ENCODE peak calls at places on chromosomes 11 and 22, in nine cellular contexts. M is heart right ventricle, U is fibroblast of villous mesenchyme, O is AG04450, S is brain microvascular endothelial cell, Q is bronchial epithelial cell, G is fibroblast of the aortic adventitia, B is H1, D is hepatocyte. C is an unnamed sample.

GRCh38 chr22:20807315-20807752 is 33.4 kb downstream of the SERPIND1 start:
- DNase-seq in O (peak; percentile 89), D (peak; percentile 49), M (no peak), G (peak; percentile 84), S (peak; percentile 81), Q (peak; percentile 80), U (peak; percentile 93), B (no peak), C (peak; percentile 85)

GRCh38 chr11:126113515-126113957 is 50.9 kb upstream of the CDON start:
- DNase-seq in B (no peak), O (peak; percentile 76), Q (peak; percentile 93), M (peak; percentile 79), G (peak; percentile 99), U (peak; percentile 95), S (peak; percentile 80), D (peak; percentile 94), C (peak; percentile 94)

GRCh38 chr11:127074151-127074761 is 73.7 kb upstream of the KIRREL3 start:
- DNase-seq in M (no peak), Q (peak; percentile 3), U (peak; percentile 22), O (peak; percentile 26), B (no peak), D (peak; percentile 70), S (peak; percentile 9), G (peak; percentile 19), C (peak; percentile 40)

GRCh38 chr11:47186076-47186936 is at the start of gene PACSIN3:
- DNase-seq in G (no peak), S (peak; percentile 15), O (no peak), D (peak; percentile 82), B (peak; percentile 81), U (peak; percentile 52), Q (no peak), M (peak; percentile 71), C (peak; percentile 35)

GRCh38 chr22:36659762-36660509 is 43.6 kb downstream of the CACNG2 start:
- DNase-seq in U (peak; percentile 85), D (peak; percentile 77), S (peak; percentile 82), Q (peak; percentile 88), M (peak; percentile 86), G (peak; percentile 86), B (no peak), O (peak; percentile 63), C (peak; percentile 88)

GRCh38 chr11:12756101-12756500 is 81.9 kb downstream of the TEAD1 start:
- DNase-seq in G (no peak), S (no peak), B (no peak), U (no peak), Q (no peak), O (no peak), D (no peak), M (no peak), C (no peak)

GRCh38 chr11:100824041-100824440 is 137.0 kb downstream of the ARHGAP42 start:
- DNase-seq in G (no peak), B (no peak), S (no peak), O (no peak), Q (no peak), D (no peak), U (peak; percentile 47), M (no peak), C (no peak)

GRCh38 chr22:40345801-40346177 is 511 bp upstream of the ADSL start:
- DNase-seq in G (no peak), O (no peak), M (peak; percentile 29), S (no peak), Q (peak; percentile 38), B (peak; percentile 55), U (peak; percentile 46), D (peak; percentile 62), C (peak; percentile 27)

GRCh38 chr11:36455658-36456111 is 54.4 kb downstream of the TRAF6 start:
- DNase-seq in G (peak; percentile 95), S (peak; percentile 98), O (peak; percentile 87), D (peak; percentile 79), U (peak; percentile 100), M (peak; percentile 84), B (no peak), Q (peak; percentile 84), C (peak; percentile 97)

GRCh38 chr22:29299136-29299900 is 7.1 kb upstream of the GAS2L1 start:
- DNase-seq in Q (no peak), S (no peak), O (no peak), M (no peak), G (no peak), B (no peak), U (no peak), D (no peak), C (no peak)

GRCh38 chr11:64934765-64935633 is 694 bp downstream of the GPHA2 start:
- DNase-seq in O (no peak), M (no peak), D (peak; percentile 50), G (no peak), Q (no peak), U (no peak), S (no peak), B (no peak), C (no peak)
- TF ChIP-seq CTCF in O (no peak), M (no peak), D (peak; percentile 11), G (no peak), Q (no peak), U (no peak), S (no peak), B (no peak), C (no peak)

GRCh38 chr11:72786305-72787261 is 7.3 kb downstream of the STARD10 start:
- DNase-seq in Q (no peak), O (no peak), S (no peak), D (peak; percentile 88), B (no peak), G (no peak), U (no peak), M (no peak), C (no peak)
- H3K4me3 ChIP-seq in Q (no peak overlapping the region), O (no peak overlapping the region), S (no peak overlapping the region), D (no peak overlapping the region), B (no peak overlapping the region), G (no peak overlapping the region), U (no peak overlapping the region), M (no peak overlapping the region), C (no peak overlapping the region)

GRCh38 chr11:75429902-75430691 is 2.9 kb downstream of the KLHL35 start:
- DNase-seq in S (peak; percentile 27), Q (peak; percentile 44), M (peak; percentile 69), D (peak; percentile 84), U (peak; percentile 75), G (peak; percentile 60), B (peak; percentile 68), O (no peak), C (peak; percentile 70)

GRCh38 chr11:75433443-75433842 is 440 bp upstream of the KLHL35 start:
- DNase-seq in U (no peak), Q (no peak), M (no peak), D (no peak), O (no peak), G (no peak), B (no peak), S (no peak), C (no peak)

GRCh38 chr11:75430692-75431532 is 2.1 kb downstream of the KLHL35 start:
- DNase-seq in B (no peak), U (no peak), M (no peak), G (no peak), S (no peak), O (no peak), Q (no peak), D (no peak), C (no peak)

GRCh38 chr11:75432911-75433321 is at the start of gene KLHL35:
- DNase-seq in G (no peak), Q (no peak), D (no peak), S (no peak), B (no peak), O (no peak), M (no peak), U (no peak), C (no peak)

GRCh38 chr11:75431533-75432525 is 1.2 kb downstream of the KLHL35 start:
- DNase-seq in B (no peak), M (no peak), G (no peak), Q (no peak), S (no peak), D (no peak), O (no peak), U (no peak), C (no peak)
- TF ChIP-seq CTCF in B (peak; percentile 32), M (no peak), G (no peak), Q (no peak), S (no peak), D (no peak), O (no peak), U (no peak), C (no peak)

GRCh38 chr11:10303558-10304363 is 1.1 kb upstream of the ADM start:
- DNase-seq in Q (peak; percentile 86), S (peak; percentile 52), B (peak; percentile 68), M (peak; percentile 32), U (peak; percentile 77), O (no peak), D (peak; percentile 78), G (peak; percentile 41), C (peak; percentile 52)
- H3K4me3 ChIP-seq in Q (peak overlapping the region; percentile 75), S (peak overlapping the region; percentile 95), B (peak overlapping the region; percentile 89), M (peak overlapping the region; percentile 59), U (peak overlapping the region; percentile 92), O (peak overlapping the region; percentile 77), D (peak overlapping the region; percentile 70), G (peak overlapping the region; percentile 96), C (peak overlapping the region; percentile 95)

GRCh38 chr11:68436985-68437926 is 23.3 kb upstream of the PPP6R3 start:
- DNase-seq in D (no peak), M (peak; percentile 61), Q (peak; percentile 66), B (no peak), G (peak; percentile 60), S (peak; percentile 79), O (no peak), U (peak; percentile 61), C (peak; percentile 88)
- TF ChIP-seq CTCF in D (no peak), M (peak; percentile 35), Q (no peak), B (no peak), G (no peak), S (peak; percentile 4), O (no peak), U (no peak), C (peak; percentile 39)

GRCh38 chr11:44765026-44765595 is 38.3 kb downstream of the TSPAN18 start:
- DNase-seq in G (no peak), O (no peak), M (no peak), U (no peak), D (no peak), S (no peak), B (peak; percentile 31), Q (no peak), C (no peak)
- H3K4me3 ChIP-seq in G (no peak overlapping the region), O (no peak overlapping the region), M (no peak overlapping the region), U (no peak overlapping the region), D (no peak overlapping the region), S (no peak overlapping the region), B (no peak overlapping the region), Q (no peak overlapping the region), C (no peak overlapping the region)

GRCh38 chr11:102794382-102794781 is 3.6 kb downstream of the MMP1 start:
- DNase-seq in Q (peak; percentile 35), G (peak; percentile 57), B (peak; percentile 58), U (no peak), M (no peak), D (peak; percentile 34), S (peak; percentile 66), O (no peak), C (peak; percentile 42)
- TF ChIP-seq CTCF in Q (no peak), G (peak; percentile 56), B (peak; percentile 97), U (peak; percentile 51), M (no peak), D (peak; percentile 29), S (peak; percentile 80), O (peak; percentile 58), C (peak; percentile 53)

C was measured in fibroblast of pulmonary artery.